ENCODE peak calls at places on chromosome 1, in seven cellular contexts. One of them, this sample, is unnamed.

GRCh38 chr1:182841368-182841988 is 2.3 kb downstream of the DHX9 start:
- DNase-seq in anterior cingulate cortex: no peak
- DNase-seq in KG1: no peak
- DNase-seq in stimulated activated naive CD4-positive, alpha-beta T cell treated with Interleukin-2 at 50 U/mL for 16 hours: no peak
- DNase-seq in naive thymus-derived CD8-positive, alpha-beta T cell: no peak
- DNase-seq in hypothalamus: no peak
- DNase-seq in activated gamma-delta T cell treated with anti-CD3 and anti-CD28 coated beads, Interleukin-2, amount 50 U/mL, for 16 hours: no peak
- DNase-seq in this sample: no peak

GRCh38 chr1:201184734-201185453 is 5.7 kb upstream of the IGFN1 start:
- DNase-seq in anterior cingulate cortex: no peak
- DNase-seq in KG1: no peak
- DNase-seq in stimulated activated naive CD4-positive, alpha-beta T cell treated with Interleukin-2 at 50 U/mL for 16 hours: no peak
- DNase-seq in naive thymus-derived CD8-positive, alpha-beta T cell: no peak
- DNase-seq in hypothalamus: no peak
- DNase-seq in activated gamma-delta T cell treated with anti-CD3 and anti-CD28 coated beads, Interleukin-2, amount 50 U/mL, for 16 hours: no peak
- DNase-seq in this sample: peak; percentile 93

GRCh38 chr1:44408181-44409018 is 3.3 kb downstream of the RNF220 start:
- DNase-seq in anterior cingulate cortex: no peak
- DNase-seq in KG1: peak; percentile 71
- DNase-seq in stimulated activated naive CD4-positive, alpha-beta T cell treated with Interleukin-2 at 50 U/mL for 16 hours: no peak
- DNase-seq in naive thymus-derived CD8-positive, alpha-beta T cell: no peak
- DNase-seq in hypothalamus: no peak
- DNase-seq in activated gamma-delta T cell treated with anti-CD3 and anti-CD28 coated beads, Interleukin-2, amount 50 U/mL, for 16 hours: no peak
- DNase-seq in this sample: no peak

GRCh38 chr1:41739061-41739955 is 179.4 kb downstream of the HIVEP3 start:
- DNase-seq in anterior cingulate cortex: peak; percentile 45
- DNase-seq in KG1: peak; percentile 87
- DNase-seq in stimulated activated naive CD4-positive, alpha-beta T cell treated with Interleukin-2 at 50 U/mL for 16 hours: peak; percentile 88
- DNase-seq in naive thymus-derived CD8-positive, alpha-beta T cell: no peak
- DNase-seq in hypothalamus: peak; percentile 42
- DNase-seq in activated gamma-delta T cell treated with anti-CD3 and anti-CD28 coated beads, Interleukin-2, amount 50 U/mL, for 16 hours: peak; percentile 55
- DNase-seq in this sample: peak; percentile 91

GRCh38 chr1:159171254-159171687 is at the start of gene CADM3:
- DNase-seq in anterior cingulate cortex: peak; percentile 76
- DNase-seq in KG1: no peak
- DNase-seq in stimulated activated naive CD4-positive, alpha-beta T cell treated with Interleukin-2 at 50 U/mL for 16 hours: no peak
- DNase-seq in naive thymus-derived CD8-positive, alpha-beta T cell: no peak
- DNase-seq in hypothalamus: peak; percentile 7
- DNase-seq in activated gamma-delta T cell treated with anti-CD3 and anti-CD28 coated beads, Interleukin-2, amount 50 U/mL, for 16 hours: no peak
- DNase-seq in this sample: no peak

GRCh38 chr1:201903135-201903534 is 14.4 kb downstream of the SHISA4 start:
- DNase-seq in anterior cingulate cortex: no peak
- DNase-seq in KG1: no peak
- DNase-seq in stimulated activated naive CD4-positive, alpha-beta T cell treated with Interleukin-2 at 50 U/mL for 16 hours: no peak
- DNase-seq in naive thymus-derived CD8-positive, alpha-beta T cell: no peak
- DNase-seq in hypothalamus: no peak
- DNase-seq in activated gamma-delta T cell treated with anti-CD3 and anti-CD28 coated beads, Interleukin-2, amount 50 U/mL, for 16 hours: no peak
- DNase-seq in this sample: no peak

GRCh38 chr1:186409091-186409490 is 33.5 kb downstream of the ODR4 start:
- DNase-seq in anterior cingulate cortex: no peak
- DNase-seq in KG1: no peak
- DNase-seq in stimulated activated naive CD4-positive, alpha-beta T cell treated with Interleukin-2 at 50 U/mL for 16 hours: no peak
- DNase-seq in naive thymus-derived CD8-positive, alpha-beta T cell: no peak
- DNase-seq in hypothalamus: no peak
- DNase-seq in activated gamma-delta T cell treated with anti-CD3 and anti-CD28 coated beads, Interleukin-2, amount 50 U/mL, for 16 hours: no peak
- DNase-seq in this sample: no peak

GRCh38 chr1:160095382-160096105 is 2.9 kb downstream of the IGSF8 start:
- DNase-seq in anterior cingulate cortex: peak; percentile 75
- DNase-seq in KG1: no peak
- DNase-seq in stimulated activated naive CD4-positive, alpha-beta T cell treated with Interleukin-2 at 50 U/mL for 16 hours: no peak
- DNase-seq in naive thymus-derived CD8-positive, alpha-beta T cell: no peak
- DNase-seq in hypothalamus: peak; percentile 75
- DNase-seq in activated gamma-delta T cell treated with anti-CD3 and anti-CD28 coated beads, Interleukin-2, amount 50 U/mL, for 16 hours: no peak
- DNase-seq in this sample: no peak

GRCh38 chr1:26234644-26235384 is 814 bp downstream of the CEP85 start:
- DNase-seq in anterior cingulate cortex: no peak
- DNase-seq in KG1: no peak
- DNase-seq in stimulated activated naive CD4-positive, alpha-beta T cell treated with Interleukin-2 at 50 U/mL for 16 hours: no peak
- DNase-seq in naive thymus-derived CD8-positive, alpha-beta T cell: no peak
- DNase-seq in hypothalamus: no peak
- DNase-seq in activated gamma-delta T cell treated with anti-CD3 and anti-CD28 coated beads, Interleukin-2, amount 50 U/mL, for 16 hours: no peak
- DNase-seq in this sample: no peak

GRCh38 chr1:162144853-162145252 is 75.4 kb downstream of the NOS1AP start:
- DNase-seq in anterior cingulate cortex: no peak
- DNase-seq in KG1: no peak
- DNase-seq in stimulated activated naive CD4-positive, alpha-beta T cell treated with Interleukin-2 at 50 U/mL for 16 hours: no peak
- DNase-seq in naive thymus-derived CD8-positive, alpha-beta T cell: no peak
- DNase-seq in hypothalamus: no peak
- DNase-seq in activated gamma-delta T cell treated with anti-CD3 and anti-CD28 coated beads, Interleukin-2, amount 50 U/mL, for 16 hours: no peak
- DNase-seq in this sample: no peak

GRCh38 chr1:25818569-25818968 is 1.2 kb upstream of the MTFR1L start:
- DNase-seq in anterior cingulate cortex: no peak
- DNase-seq in KG1: no peak
- DNase-seq in stimulated activated naive CD4-positive, alpha-beta T cell treated with Interleukin-2 at 50 U/mL for 16 hours: no peak
- DNase-seq in naive thymus-derived CD8-positive, alpha-beta T cell: no peak
- DNase-seq in hypothalamus: no peak
- DNase-seq in activated gamma-delta T cell treated with anti-CD3 and anti-CD28 coated beads, Interleukin-2, amount 50 U/mL, for 16 hours: no peak
- DNase-seq in this sample: no peak

GRCh38 chr1:54857066-54857660 is 29.8 kb downstream of the DHCR24 start:
- DNase-seq in anterior cingulate cortex: no peak
- DNase-seq in KG1: no peak
- DNase-seq in stimulated activated naive CD4-positive, alpha-beta T cell treated with Interleukin-2 at 50 U/mL for 16 hours: no peak
- DNase-seq in naive thymus-derived CD8-positive, alpha-beta T cell: no peak
- DNase-seq in hypothalamus: no peak
- DNase-seq in activated gamma-delta T cell treated with anti-CD3 and anti-CD28 coated beads, Interleukin-2, amount 50 U/mL, for 16 hours: no peak
- DNase-seq in this sample: no peak

GRCh38 chr1:184882649-184883303 is 91.5 kb downstream of the NIBAN1 start:
- DNase-seq in anterior cingulate cortex: no peak
- DNase-seq in KG1: no peak
- DNase-seq in stimulated activated naive CD4-positive, alpha-beta T cell treated with Interleukin-2 at 50 U/mL for 16 hours: no peak
- DNase-seq in naive thymus-derived CD8-positive, alpha-beta T cell: no peak
- DNase-seq in hypothalamus: no peak
- DNase-seq in activated gamma-delta T cell treated with anti-CD3 and anti-CD28 coated beads, Interleukin-2, amount 50 U/mL, for 16 hours: no peak
- DNase-seq in this sample: no peak